ENCODE peak calls at places on chromosomes 12 and 14, in eight cellular contexts. One of them, this sample, is unnamed.

GRCh38 chr14:64410084-64410774 is 22.1 kb downstream of the MTHFD1 start:
- DNase-seq in iPS DF 6.9: no peak
- DNase-seq in AG10803: peak; percentile 31
- DNase-seq in lung: no peak
- DNase-seq in GM06990: no peak
- DNase-seq in neuronal stem cell: no peak
- DNase-seq in astrocyte of the cerebellum: no peak
- DNase-seq in naive thymus-derived CD4-positive, alpha-beta T cell: no peak
- DNase-seq in this sample: no peak

GRCh38 chr14:105059035-105059916 is 6.0 kb downstream of the GPR132 start:
- DNase-seq in iPS DF 6.9: no peak
- DNase-seq in AG10803: no peak
- DNase-seq in lung: peak; percentile 76
- DNase-seq in GM06990: no peak
- DNase-seq in neuronal stem cell: no peak
- DNase-seq in astrocyte of the cerebellum: no peak
- DNase-seq in naive thymus-derived CD4-positive, alpha-beta T cell: peak; percentile 91
- DNase-seq in this sample: no peak

GRCh38 chr12:53781218-53781801 is 29.5 kb upstream of the CISTR start:
- DNase-seq in iPS DF 6.9: no peak
- DNase-seq in AG10803: no peak
- DNase-seq in lung: no peak
- DNase-seq in GM06990: no peak
- DNase-seq in neuronal stem cell: no peak
- DNase-seq in astrocyte of the cerebellum: no peak
- DNase-seq in naive thymus-derived CD4-positive, alpha-beta T cell: no peak
- DNase-seq in this sample: no peak

GRCh38 chr14:101369916-101370592 is 191.2 kb upstream of the DIO3 start:
- DNase-seq in iPS DF 6.9: no peak
- DNase-seq in AG10803: no peak
- DNase-seq in lung: peak; percentile 26
- DNase-seq in GM06990: no peak
- DNase-seq in neuronal stem cell: no peak
- DNase-seq in astrocyte of the cerebellum: no peak
- DNase-seq in naive thymus-derived CD4-positive, alpha-beta T cell: no peak
- DNase-seq in this sample: no peak

GRCh38 chr12:642633-643477 is 20.4 kb downstream of the NINJ2 start:
- DNase-seq in iPS DF 6.9: no peak
- DNase-seq in AG10803: peak; percentile 75
- DNase-seq in lung: peak; percentile 80
- DNase-seq in GM06990: peak; percentile 91
- DNase-seq in neuronal stem cell: peak; percentile 43
- DNase-seq in astrocyte of the cerebellum: no peak
- DNase-seq in naive thymus-derived CD4-positive, alpha-beta T cell: peak; percentile 72
- DNase-seq in this sample: peak; percentile 89

GRCh38 chr12:100779191-100779590 is 15.4 kb upstream of the ANO4 start:
- DNase-seq in iPS DF 6.9: no peak
- DNase-seq in AG10803: peak; percentile 35
- DNase-seq in lung: no peak
- DNase-seq in GM06990: no peak
- DNase-seq in neuronal stem cell: no peak
- DNase-seq in astrocyte of the cerebellum: no peak
- DNase-seq in naive thymus-derived CD4-positive, alpha-beta T cell: no peak
- DNase-seq in this sample: no peak

GRCh38 chr12:26906704-26907103 is 31.1 kb downstream of the INTS13 start:
- DNase-seq in iPS DF 6.9: no peak
- DNase-seq in AG10803: no peak
- DNase-seq in lung: no peak
- DNase-seq in GM06990: no peak
- DNase-seq in neuronal stem cell: no peak
- DNase-seq in astrocyte of the cerebellum: no peak
- DNase-seq in naive thymus-derived CD4-positive, alpha-beta T cell: no peak
- DNase-seq in this sample: no peak

GRCh38 chr12:263574-263973 is 938 bp upstream of the SLC6A13 start:
- DNase-seq in iPS DF 6.9: no peak
- DNase-seq in AG10803: no peak
- DNase-seq in lung: no peak
- DNase-seq in GM06990: no peak
- DNase-seq in neuronal stem cell: no peak
- DNase-seq in astrocyte of the cerebellum: no peak
- DNase-seq in naive thymus-derived CD4-positive, alpha-beta T cell: no peak
- DNase-seq in this sample: no peak

GRCh38 chr14:27008187-27008586 is 410.4 kb upstream of the NOVA1 start:
- DNase-seq in iPS DF 6.9: no peak
- DNase-seq in AG10803: no peak
- DNase-seq in lung: no peak
- DNase-seq in GM06990: no peak
- DNase-seq in neuronal stem cell: no peak
- DNase-seq in astrocyte of the cerebellum: no peak
- DNase-seq in naive thymus-derived CD4-positive, alpha-beta T cell: no peak
- DNase-seq in this sample: no peak

GRCh38 chr12:53952335-53952694 is 2.4 kb upstream of the HOXC12 start:
- DNase-seq in iPS DF 6.9: no peak
- DNase-seq in AG10803: no peak
- DNase-seq in lung: no peak
- DNase-seq in GM06990: no peak
- DNase-seq in neuronal stem cell: no peak
- DNase-seq in astrocyte of the cerebellum: no peak
- DNase-seq in naive thymus-derived CD4-positive, alpha-beta T cell: no peak
- DNase-seq in this sample: no peak

GRCh38 chr12:1810201-1810930 is 10.0 kb upstream of the LRTM2 start:
- DNase-seq in iPS DF 6.9: no peak
- DNase-seq in AG10803: no peak
- DNase-seq in lung: no peak
- DNase-seq in GM06990: no peak
- DNase-seq in neuronal stem cell: no peak
- DNase-seq in astrocyte of the cerebellum: no peak
- DNase-seq in naive thymus-derived CD4-positive, alpha-beta T cell: no peak
- DNase-seq in this sample: peak; percentile 30

GRCh38 chr12:76329606-76330005 is 18.6 kb downstream of the BBS10 start:
- DNase-seq in iPS DF 6.9: no peak
- DNase-seq in AG10803: no peak
- DNase-seq in lung: no peak
- DNase-seq in GM06990: no peak
- DNase-seq in neuronal stem cell: no peak
- DNase-seq in astrocyte of the cerebellum: no peak
- DNase-seq in naive thymus-derived CD4-positive, alpha-beta T cell: no peak
- DNase-seq in this sample: no peak

DNA sequence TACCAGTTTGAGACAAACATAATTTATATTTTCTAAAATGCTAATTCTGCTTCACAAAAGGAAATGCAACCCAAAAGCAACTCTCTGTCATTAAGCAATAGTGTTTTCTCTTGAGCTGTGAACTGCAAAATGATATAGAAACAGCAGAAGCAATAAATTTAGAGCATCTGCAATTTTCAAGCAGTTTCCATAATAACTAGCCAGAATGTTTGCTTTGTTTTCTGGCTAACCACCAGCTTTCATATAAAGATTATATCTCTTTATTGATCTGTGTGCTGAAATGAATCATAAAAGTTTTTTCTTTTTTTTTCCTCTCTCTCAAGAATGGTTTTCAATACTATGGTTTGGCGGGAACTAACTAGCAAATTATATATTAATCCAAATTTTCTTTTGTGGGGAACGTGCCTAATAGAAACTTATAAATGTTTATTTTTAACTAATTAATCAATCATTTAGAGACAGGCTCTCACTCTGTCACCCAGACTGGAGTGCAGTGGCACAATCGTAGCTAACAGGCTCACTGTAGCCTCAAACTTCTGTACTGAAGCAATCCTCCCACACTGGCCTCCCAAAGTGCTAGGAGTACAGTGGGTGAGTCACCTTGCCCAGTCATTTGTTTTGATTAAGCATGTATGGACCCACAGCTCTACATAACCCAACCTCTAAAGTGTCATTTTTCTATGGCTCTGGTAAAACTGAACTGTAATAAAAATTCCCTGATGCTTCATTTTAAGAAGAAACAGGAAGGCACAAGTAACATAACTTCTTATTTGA is 830.1 kb upstream of the MGAT4C start:
- DNase-seq in iPS DF 6.9: no peak
- DNase-seq in AG10803: no peak
- DNase-seq in lung: no peak
- DNase-seq in GM06990: no peak
- DNase-seq in neuronal stem cell: no peak
- DNase-seq in astrocyte of the cerebellum: no peak
- DNase-seq in naive thymus-derived CD4-positive, alpha-beta T cell: no peak
- DNase-seq in this sample: no peak
- H3K4me3 ChIP-seq in iPS DF 6.9: no peak overlapping the region
- H3K4me3 ChIP-seq in AG10803: no peak overlapping the region
- H3K4me3 ChIP-seq in lung: no peak overlapping the region
- H3K4me3 ChIP-seq in GM06990: no peak overlapping the region
- H3K4me3 ChIP-seq in neuronal stem cell: no peak overlapping the region
- H3K4me3 ChIP-seq in astrocyte of the cerebellum: no peak overlapping the region
- H3K4me3 ChIP-seq in naive thymus-derived CD4-positive, alpha-beta T cell: no peak overlapping the region
- H3K4me3 ChIP-seq in this sample: no peak overlapping the region

GRCh38 chr12:4133636-4134433 is 139.7 kb upstream of the CCND2 start:
- DNase-seq in iPS DF 6.9: no peak
- DNase-seq in AG10803: no peak
- DNase-seq in lung: no peak
- DNase-seq in GM06990: no peak
- DNase-seq in neuronal stem cell: no peak
- DNase-seq in astrocyte of the cerebellum: no peak
- DNase-seq in naive thymus-derived CD4-positive, alpha-beta T cell: no peak
- DNase-seq in this sample: no peak
- H3K4me3 ChIP-seq in iPS DF 6.9: no peak overlapping the region
- H3K4me3 ChIP-seq in AG10803: no peak overlapping the region
- H3K4me3 ChIP-seq in lung: no peak overlapping the region
- H3K4me3 ChIP-seq in GM06990: no peak overlapping the region
- H3K4me3 ChIP-seq in neuronal stem cell: no peak overlapping the region
- H3K4me3 ChIP-seq in astrocyte of the cerebellum: no peak overlapping the region
- H3K4me3 ChIP-seq in naive thymus-derived CD4-positive, alpha-beta T cell: no peak overlapping the region
- H3K4me3 ChIP-seq in this sample: no peak overlapping the region

GRCh38 chr14:38608244-38608643 is 352.4 kb upstream of the CLEC14A start:
- DNase-seq in iPS DF 6.9: no peak
- DNase-seq in AG10803: no peak
- DNase-seq in lung: no peak
- DNase-seq in GM06990: no peak
- DNase-seq in neuronal stem cell: no peak
- DNase-seq in astrocyte of the cerebellum: no peak
- DNase-seq in naive thymus-derived CD4-positive, alpha-beta T cell: no peak
- DNase-seq in this sample: no peak

GRCh38 chr14:38605193-38606114 is 349.6 kb upstream of the CLEC14A start:
- DNase-seq in iPS DF 6.9: no peak
- DNase-seq in AG10803: no peak
- DNase-seq in lung: no peak
- DNase-seq in GM06990: no peak
- DNase-seq in neuronal stem cell: no peak
- DNase-seq in astrocyte of the cerebellum: no peak
- DNase-seq in naive thymus-derived CD4-positive, alpha-beta T cell: no peak
- DNase-seq in this sample: no peak
- H3K4me3 ChIP-seq in iPS DF 6.9: no peak overlapping the region
- H3K4me3 ChIP-seq in AG10803: no peak overlapping the region
- H3K4me3 ChIP-seq in lung: no peak overlapping the region
- H3K4me3 ChIP-seq in GM06990: no peak overlapping the region
- H3K4me3 ChIP-seq in neuronal stem cell: no peak overlapping the region
- H3K4me3 ChIP-seq in astrocyte of the cerebellum: no peak overlapping the region
- H3K4me3 ChIP-seq in naive thymus-derived CD4-positive, alpha-beta T cell: no peak overlapping the region
- H3K4me3 ChIP-seq in this sample: no peak overlapping the region

GRCh38 chr12:28343687-28344086 is 153.4 kb downstream of the CCDC91 start:
- DNase-seq in iPS DF 6.9: no peak
- DNase-seq in AG10803: no peak
- DNase-seq in lung: no peak
- DNase-seq in GM06990: no peak
- DNase-seq in neuronal stem cell: no peak
- DNase-seq in astrocyte of the cerebellum: no peak
- DNase-seq in naive thymus-derived CD4-positive, alpha-beta T cell: no peak
- DNase-seq in this sample: no peak
- H3K4me3 ChIP-seq in iPS DF 6.9: no peak overlapping the region
- H3K4me3 ChIP-seq in AG10803: no peak overlapping the region
- H3K4me3 ChIP-seq in lung: no peak overlapping the region
- H3K4me3 ChIP-seq in GM06990: no peak overlapping the region
- H3K4me3 ChIP-seq in neuronal stem cell: no peak overlapping the region
- H3K4me3 ChIP-seq in astrocyte of the cerebellum: no peak overlapping the region
- H3K4me3 ChIP-seq in naive thymus-derived CD4-positive, alpha-beta T cell: no peak overlapping the region
- H3K4me3 ChIP-seq in this sample: no peak overlapping the region

DNA sequence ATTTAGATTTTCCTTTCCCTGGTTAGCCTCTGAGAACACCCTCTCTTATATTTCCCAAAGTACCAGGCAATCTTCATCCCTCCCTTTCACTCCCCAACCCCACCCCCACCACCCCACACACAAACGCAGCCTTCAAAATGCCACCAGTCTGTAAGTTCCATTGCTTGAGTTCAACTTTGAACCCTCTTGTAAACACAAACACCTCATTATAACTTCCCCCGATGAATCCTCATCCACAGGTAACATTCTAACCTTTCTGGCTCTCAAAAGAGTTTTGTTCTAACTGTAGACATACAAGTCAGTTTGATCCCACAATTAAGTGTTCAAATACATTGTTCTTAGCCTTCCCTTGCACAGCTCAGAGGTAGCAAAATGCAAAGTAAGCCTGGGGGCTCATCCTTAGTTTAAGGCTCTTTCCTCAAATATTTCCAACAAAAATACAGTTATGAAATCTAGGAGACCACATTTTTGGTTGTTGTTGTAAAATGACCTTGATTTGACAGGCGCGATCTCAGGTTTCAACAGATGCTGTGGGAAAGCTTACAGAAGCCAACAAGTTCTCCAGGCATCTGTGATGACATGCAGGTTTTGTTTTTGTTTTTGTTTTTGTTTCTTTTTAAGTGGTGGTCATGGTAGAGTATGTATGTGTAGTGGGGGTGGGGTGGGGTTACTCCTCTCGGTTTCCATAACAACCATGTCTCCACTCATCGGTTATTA is 199.6 kb upstream of the FOXN3 start:
- DNase-seq in iPS DF 6.9: no peak
- DNase-seq in AG10803: peak; percentile 53
- DNase-seq in lung: no peak
- DNase-seq in GM06990: peak; percentile 60
- DNase-seq in neuronal stem cell: no peak
- DNase-seq in astrocyte of the cerebellum: peak; percentile 32
- DNase-seq in naive thymus-derived CD4-positive, alpha-beta T cell: peak; percentile 60
- DNase-seq in this sample: no peak
- H3K4me3 ChIP-seq in iPS DF 6.9: no peak overlapping the region
- H3K4me3 ChIP-seq in AG10803: no peak overlapping the region
- H3K4me3 ChIP-seq in lung: no peak overlapping the region
- H3K4me3 ChIP-seq in GM06990: no peak overlapping the region
- H3K4me3 ChIP-seq in neuronal stem cell: no peak overlapping the region
- H3K4me3 ChIP-seq in astrocyte of the cerebellum: peak overlapping the region; percentile 3
- H3K4me3 ChIP-seq in naive thymus-derived CD4-positive, alpha-beta T cell: peak overlapping the region; percentile 76
- H3K4me3 ChIP-seq in this sample: peak overlapping the region; percentile 80

GRCh38 chr12:69000540-69001243 is 67.7 kb upstream of the CPM start:
- DNase-seq in iPS DF 6.9: no peak
- DNase-seq in AG10803: peak; percentile 53
- DNase-seq in lung: no peak
- DNase-seq in GM06990: no peak
- DNase-seq in neuronal stem cell: no peak
- DNase-seq in astrocyte of the cerebellum: no peak
- DNase-seq in naive thymus-derived CD4-positive, alpha-beta T cell: no peak
- DNase-seq in this sample: no peak
- H3K4me3 ChIP-seq in iPS DF 6.9: no peak overlapping the region
- H3K4me3 ChIP-seq in AG10803: no peak overlapping the region
- H3K4me3 ChIP-seq in lung: no peak overlapping the region
- H3K4me3 ChIP-seq in GM06990: no peak overlapping the region
- H3K4me3 ChIP-seq in neuronal stem cell: no peak overlapping the region
- H3K4me3 ChIP-seq in astrocyte of the cerebellum: no peak overlapping the region
- H3K4me3 ChIP-seq in naive thymus-derived CD4-positive, alpha-beta T cell: no peak overlapping the region
- H3K4me3 ChIP-seq in this sample: no peak overlapping the region

GRCh38 chr12:25384038-25384953 is 133.6 kb upstream of the KRAS start:
- DNase-seq in iPS DF 6.9: no peak
- DNase-seq in AG10803: no peak
- DNase-seq in lung: no peak
- DNase-seq in GM06990: no peak
- DNase-seq in neuronal stem cell: no peak
- DNase-seq in astrocyte of the cerebellum: no peak
- DNase-seq in naive thymus-derived CD4-positive, alpha-beta T cell: no peak
- DNase-seq in this sample: no peak
- H3K4me3 ChIP-seq in iPS DF 6.9: no peak overlapping the region
- H3K4me3 ChIP-seq in AG10803: peak overlapping the region; percentile 87
- H3K4me3 ChIP-seq in lung: no peak overlapping the region
- H3K4me3 ChIP-seq in GM06990: no peak overlapping the region
- H3K4me3 ChIP-seq in neuronal stem cell: no peak overlapping the region
- H3K4me3 ChIP-seq in astrocyte of the cerebellum: peak overlapping the region; percentile 63
- H3K4me3 ChIP-seq in naive thymus-derived CD4-positive, alpha-beta T cell: peak overlapping the region; percentile 97
- H3K4me3 ChIP-seq in this sample: peak overlapping the region; percentile 85